ENCODE peak calls at places on chromosome 20, in eight cellular contexts. One of them, this sample, is unnamed.

GRCh38 chr20:10125757-10126156 is 91.0 kb downstream of the ANKEF1 start:
- DNase-seq in cardiac fibroblast: peak
- DNase-seq in ascending aorta: no peak
- DNase-seq in fibroblast of mammary gland: peak
- DNase-seq in left lung: no peak
- DNase-seq in AG10803: no peak
- DNase-seq in tibial artery: no peak
- DNase-seq in pancreas: no peak
- DNase-seq in this sample: no peak

GRCh38 chr20:21182832-21183563 is 57.1 kb downstream of the KIZ start:
- DNase-seq in fibroblast of mammary gland: peak
- DNase-seq in AG10803: peak
- DNase-seq in ascending aorta: peak
- DNase-seq in left lung: no peak
- DNase-seq in pancreas: no peak
- DNase-seq in cardiac fibroblast: peak
- DNase-seq in tibial artery: no peak
- DNase-seq in this sample: peak

GRCh38 chr20:23627501-23627900 is 10.3 kb downstream of the CST3 start:
- DNase-seq in tibial artery: no peak
- DNase-seq in cardiac fibroblast: no peak
- DNase-seq in fibroblast of mammary gland: peak
- DNase-seq in AG10803: no peak
- DNase-seq in ascending aorta: no peak
- DNase-seq in left lung: no peak
- DNase-seq in pancreas: no peak
- DNase-seq in this sample: no peak

GRCh38 chr20:33279261-33279910 is 3.6 kb upstream of the BPIFB1 start:
- DNase-seq in cardiac fibroblast: no peak
- DNase-seq in ascending aorta: no peak
- DNase-seq in tibial artery: no peak
- DNase-seq in fibroblast of mammary gland: no peak
- DNase-seq in left lung: no peak
- DNase-seq in pancreas: no peak
- DNase-seq in AG10803: no peak
- DNase-seq in this sample: no peak

GRCh38 chr20:10554285-10554684 is 119.2 kb downstream of the SLX4IP start:
- DNase-seq in pancreas: no peak
- DNase-seq in cardiac fibroblast: peak
- DNase-seq in AG10803: no peak
- DNase-seq in fibroblast of mammary gland: no peak
- DNase-seq in ascending aorta: no peak
- DNase-seq in left lung: no peak
- DNase-seq in tibial artery: no peak
- DNase-seq in this sample: no peak

GRCh38 chr20:12838261-12838866 is 170.4 kb upstream of the SPTLC3 start:
- DNase-seq in ascending aorta: no peak
- DNase-seq in tibial artery: no peak
- DNase-seq in pancreas: no peak
- DNase-seq in left lung: no peak
- DNase-seq in fibroblast of mammary gland: no peak
- DNase-seq in AG10803: no peak
- DNase-seq in cardiac fibroblast: no peak
- DNase-seq in this sample: no peak

GRCh38 chr20:62918137-62918536 is 8.2 kb downstream of the DIDO1 start:
- DNase-seq in tibial artery: no peak
- DNase-seq in ascending aorta: no peak
- DNase-seq in fibroblast of mammary gland: no peak
- DNase-seq in left lung: no peak
- DNase-seq in cardiac fibroblast: no peak
- DNase-seq in AG10803: no peak
- DNase-seq in pancreas: no peak
- DNase-seq in this sample: no peak

GRCh38 chr20:36614781-36615557 is 9.4 kb downstream of the RAB5IF start:
- DNase-seq in left lung: no peak
- DNase-seq in fibroblast of mammary gland: no peak
- DNase-seq in pancreas: no peak
- DNase-seq in tibial artery: no peak
- DNase-seq in AG10803: no peak
- DNase-seq in cardiac fibroblast: no peak
- DNase-seq in ascending aorta: no peak
- DNase-seq in this sample: no peak

GRCh38 chr20:32019156-32019510 is 8.9 kb downstream of the CCM2L start:
- DNase-seq in AG10803: no peak
- DNase-seq in cardiac fibroblast: no peak
- DNase-seq in left lung: no peak
- DNase-seq in pancreas: no peak
- DNase-seq in ascending aorta: no peak
- DNase-seq in tibial artery: no peak
- DNase-seq in fibroblast of mammary gland: no peak
- DNase-seq in this sample: no peak

GRCh38 chr20:46220808-46221207 is 87.5 kb downstream of the CDH22 start:
- DNase-seq in fibroblast of mammary gland: no peak
- DNase-seq in ascending aorta: no peak
- DNase-seq in cardiac fibroblast: no peak
- DNase-seq in pancreas: peak
- DNase-seq in left lung: no peak
- DNase-seq in AG10803: no peak
- DNase-seq in tibial artery: no peak
- DNase-seq in this sample: no peak

GRCh38 chr20:61936701-61937131 is 129.0 kb downstream of the TAF4 start:
- DNase-seq in fibroblast of mammary gland: no peak
- DNase-seq in left lung: peak
- DNase-seq in tibial artery: peak
- DNase-seq in AG10803: no peak
- DNase-seq in pancreas: no peak
- DNase-seq in ascending aorta: no peak
- DNase-seq in cardiac fibroblast: no peak
- DNase-seq in this sample: no peak

GRCh38 chr20:47664744-47665143 is 120.5 kb downstream of the SULF2 start:
- DNase-seq in left lung: no peak
- DNase-seq in AG10803: no peak
- DNase-seq in tibial artery: no peak
- DNase-seq in pancreas: no peak
- DNase-seq in ascending aorta: peak
- DNase-seq in fibroblast of mammary gland: no peak
- DNase-seq in cardiac fibroblast: no peak
- DNase-seq in this sample: no peak

GRCh38 chr20:8385247-8385646 is 253.2 kb downstream of the PLCB1 start:
- DNase-seq in cardiac fibroblast: peak
- DNase-seq in tibial artery: no peak
- DNase-seq in left lung: peak
- DNase-seq in AG10803: peak
- DNase-seq in pancreas: peak
- DNase-seq in fibroblast of mammary gland: peak
- DNase-seq in ascending aorta: peak
- DNase-seq in this sample: no peak

GRCh38 chr20:11229772-11230171 is 556.0 kb upstream of the JAG1 start:
- DNase-seq in ascending aorta: peak
- DNase-seq in AG10803: peak
- DNase-seq in pancreas: peak
- DNase-seq in fibroblast of mammary gland: peak
- DNase-seq in left lung: no peak
- DNase-seq in tibial artery: peak
- DNase-seq in cardiac fibroblast: peak
- DNase-seq in this sample: peak

GRCh38 chr20:48098099-48098498 is 312.8 kb upstream of the SULF2 start:
- DNase-seq in left lung: no peak
- DNase-seq in tibial artery: no peak
- DNase-seq in ascending aorta: no peak
- DNase-seq in pancreas: peak
- DNase-seq in cardiac fibroblast: no peak
- DNase-seq in AG10803: no peak
- DNase-seq in fibroblast of mammary gland: peak
- DNase-seq in this sample: no peak

GRCh38 chr20:41395669-41396664 is 29.3 kb upstream of the EMILIN3 start:
- DNase-seq in tibial artery: no peak
- DNase-seq in AG10803: no peak
- DNase-seq in pancreas: no peak
- DNase-seq in cardiac fibroblast: no peak
- DNase-seq in left lung: no peak
- DNase-seq in ascending aorta: no peak
- DNase-seq in fibroblast of mammary gland: no peak
- DNase-seq in this sample: no peak

GRCh38 chr20:7841967-7842301 is 98.3 kb downstream of the HAO1 start:
- DNase-seq in pancreas: no peak
- DNase-seq in left lung: no peak
- DNase-seq in ascending aorta: peak
- DNase-seq in AG10803: peak
- DNase-seq in cardiac fibroblast: peak
- DNase-seq in tibial artery: peak
- DNase-seq in fibroblast of mammary gland: peak
- DNase-seq in this sample: peak

GRCh38 chr20:63132715-63133471 is 83.0 kb downstream of the YTHDF1 start:
- DNase-seq in pancreas: no peak
- DNase-seq in left lung: no peak
- DNase-seq in tibial artery: peak
- DNase-seq in AG10803: no peak
- DNase-seq in fibroblast of mammary gland: no peak
- DNase-seq in cardiac fibroblast: no peak
- DNase-seq in ascending aorta: peak
- DNase-seq in this sample: no peak

GRCh38 chr20:61371501-61372150 is 119.6 kb downstream of the CDH4 start:
- DNase-seq in fibroblast of mammary gland: no peak
- DNase-seq in tibial artery: no peak
- DNase-seq in pancreas: no peak
- DNase-seq in left lung: no peak
- DNase-seq in AG10803: peak
- DNase-seq in cardiac fibroblast: no peak
- DNase-seq in ascending aorta: no peak
- DNase-seq in this sample: no peak

GRCh38 chr20:341682-342081 is 5.2 kb upstream of the NRSN2 start:
- DNase-seq in AG10803: peak
- DNase-seq in ascending aorta: no peak
- DNase-seq in fibroblast of mammary gland: peak
- DNase-seq in cardiac fibroblast: peak
- DNase-seq in pancreas: no peak
- DNase-seq in tibial artery: no peak
- DNase-seq in left lung: no peak
- DNase-seq in this sample: peak

GRCh38 chr20:2101935-2102584 is 433 bp downstream of the STK35 start:
- DNase-seq in tibial artery: peak
- DNase-seq in ascending aorta: peak
- DNase-seq in pancreas: peak
- DNase-seq in left lung: peak
- DNase-seq in fibroblast of mammary gland: peak
- DNase-seq in AG10803: peak
- DNase-seq in cardiac fibroblast: peak
- DNase-seq in this sample: peak
- TF ChIP-seq CTCF in tibial artery: peak
- TF ChIP-seq CTCF in ascending aorta: no peak
- TF ChIP-seq CTCF in pancreas: no peak
- TF ChIP-seq CTCF in left lung: no peak
- TF ChIP-seq CTCF in fibroblast of mammary gland: no peak
- TF ChIP-seq CTCF in AG10803: no peak
- TF ChIP-seq CTCF in cardiac fibroblast: no peak
- TF ChIP-seq CTCF in this sample: no peak

DNA sequence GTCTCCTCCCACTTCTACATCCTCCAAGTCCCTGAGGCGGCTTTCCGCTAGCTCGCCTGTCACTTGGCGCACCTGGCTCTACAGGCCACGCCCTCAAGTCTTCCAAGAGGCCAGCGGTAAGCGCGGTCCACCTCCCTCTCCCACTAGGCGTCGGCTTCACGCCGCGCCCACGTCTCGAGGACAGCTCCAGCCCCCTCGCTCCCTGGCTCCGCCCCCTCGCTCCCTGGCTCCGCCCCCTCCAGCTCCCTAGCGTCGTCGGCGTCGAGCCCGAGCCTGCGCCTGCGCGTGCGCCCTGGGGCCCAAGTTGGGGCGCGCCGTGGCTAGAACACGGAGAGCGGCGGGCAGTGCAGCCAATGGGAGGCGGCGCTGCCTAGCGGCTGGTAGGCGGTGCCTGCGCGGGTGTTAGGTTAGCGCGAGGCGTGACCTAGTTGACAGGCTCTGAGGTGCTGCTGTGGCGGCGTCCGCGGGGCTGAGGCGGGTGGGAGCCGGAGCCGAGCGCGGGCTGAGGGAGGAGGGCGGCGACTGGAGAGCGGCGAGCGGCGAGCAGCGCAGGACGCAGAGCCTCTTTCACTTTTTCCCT is at the start of gene MACROD2:
- DNase-seq in AG10803: peak
- DNase-seq in fibroblast of mammary gland: peak
- DNase-seq in left lung: peak
- DNase-seq in ascending aorta: peak
- DNase-seq in tibial artery: peak
- DNase-seq in pancreas: peak
- DNase-seq in cardiac fibroblast: peak
- DNase-seq in this sample: peak
- H3K4me3 ChIP-seq in AG10803: peak
- H3K4me3 ChIP-seq in fibroblast of mammary gland: peak
- H3K4me3 ChIP-seq in left lung: peak
- H3K4me3 ChIP-seq in ascending aorta: peak
- H3K4me3 ChIP-seq in tibial artery: peak
- H3K4me3 ChIP-seq in pancreas: peak
- H3K4me3 ChIP-seq in cardiac fibroblast: peak
- H3K4me3 ChIP-seq in this sample: peak

GRCh38 chr20:57224641-57225138 is 41.8 kb downstream of the BMP7 start:
- DNase-seq in cardiac fibroblast: no peak
- DNase-seq in fibroblast of mammary gland: no peak
- DNase-seq in pancreas: no peak
- DNase-seq in left lung: no peak
- DNase-seq in ascending aorta: no peak
- DNase-seq in AG10803: peak
- DNase-seq in tibial artery: no peak
- DNase-seq in this sample: no peak

GRCh38 chr20:57225197-57225733 is 41.2 kb downstream of the BMP7 start:
- DNase-seq in fibroblast of mammary gland: no peak
- DNase-seq in tibial artery: no peak
- DNase-seq in cardiac fibroblast: no peak
- DNase-seq in AG10803: no peak
- DNase-seq in ascending aorta: no peak
- DNase-seq in left lung: no peak
- DNase-seq in pancreas: no peak
- DNase-seq in this sample: no peak

GRCh38 chr20:57221916-57222630 is 44.4 kb downstream of the BMP7 start:
- DNase-seq in left lung: no peak
- DNase-seq in cardiac fibroblast: no peak
- DNase-seq in pancreas: no peak
- DNase-seq in tibial artery: no peak
- DNase-seq in fibroblast of mammary gland: no peak
- DNase-seq in ascending aorta: no peak
- DNase-seq in AG10803: no peak
- DNase-seq in this sample: no peak

GRCh38 chr20:57222631-57222950 is 43.9 kb downstream of the BMP7 start:
- DNase-seq in ascending aorta: no peak
- DNase-seq in AG10803: no peak
- DNase-seq in cardiac fibroblast: no peak
- DNase-seq in fibroblast of mammary gland: no peak
- DNase-seq in left lung: no peak
- DNase-seq in tibial artery: no peak
- DNase-seq in pancreas: no peak
- DNase-seq in this sample: no peak

GRCh38 chr20:57223648-57224489 is 42.6 kb downstream of the BMP7 start:
- DNase-seq in pancreas: no peak
- DNase-seq in fibroblast of mammary gland: peak
- DNase-seq in AG10803: peak
- DNase-seq in left lung: no peak
- DNase-seq in ascending aorta: no peak
- DNase-seq in cardiac fibroblast: no peak
- DNase-seq in tibial artery: peak
- DNase-seq in this sample: no peak
- TF ChIP-seq CTCF in pancreas: no peak
- TF ChIP-seq CTCF in fibroblast of mammary gland: no peak
- TF ChIP-seq CTCF in AG10803: no peak
- TF ChIP-seq CTCF in left lung: no peak
- TF ChIP-seq CTCF in ascending aorta: no peak
- TF ChIP-seq CTCF in cardiac fibroblast: no peak
- TF ChIP-seq CTCF in tibial artery: no peak
- TF ChIP-seq CTCF in this sample: no peak

GRCh38 chr20:53827996-53828672 is 234.5 kb upstream of the ZNF217 start:
- DNase-seq in left lung: no peak
- DNase-seq in ascending aorta: no peak
- DNase-seq in tibial artery: no peak
- DNase-seq in AG10803: peak
- DNase-seq in cardiac fibroblast: peak
- DNase-seq in pancreas: peak
- DNase-seq in fibroblast of mammary gland: peak
- DNase-seq in this sample: peak
- H3K4me3 ChIP-seq in left lung: peak
- H3K4me3 ChIP-seq in ascending aorta: peak
- H3K4me3 ChIP-seq in tibial artery: peak
- H3K4me3 ChIP-seq in AG10803: peak
- H3K4me3 ChIP-seq in cardiac fibroblast: peak
- H3K4me3 ChIP-seq in pancreas: no peak
- H3K4me3 ChIP-seq in fibroblast of mammary gland: peak
- H3K4me3 ChIP-seq in this sample: no peak

This sample was measured in epithelial cell of esophagus.